ENCODE peak calls at places on chromosomes 13 and 19, in four cellular contexts. Q, U, E and R are unnamed samples.

GRCh38 chr19:15129856-15130580 is 22.8 kb downstream of the SYDE1 start:
- DNase-seq in E (no peak), U (no peak), Q (no peak), R (no peak)

GRCh38 chr19:42528354-42529247 is at the start of gene CEACAM1:
- DNase-seq in U (peak; percentile 51), E (peak; percentile 84), Q (no peak), R (no peak)

GRCh38 chr19:38224014-38224862 is at the start of gene DPF1:
- DNase-seq in E (peak; percentile 24), U (peak; percentile 29), Q (peak; percentile 93), R (peak; percentile 70)

GRCh38 chr13:98506343-98507059 is 70.4 kb downstream of the STK24 start:
- DNase-seq in Q (no peak), E (no peak), U (no peak), R (no peak)

GRCh38 chr19:16836115-16836905 is 7.1 kb downstream of the SIN3B start:
- DNase-seq in E (peak; percentile 24), Q (peak; percentile 19), U (peak; percentile 79), R (no peak)

GRCh38 chr13:40563350-40564125 is 102.9 kb downstream of the FOXO1 start:
- DNase-seq in E (no peak), U (peak; percentile 50), Q (peak; percentile 10), R (no peak)

GRCh38 chr13:113345486-113345885 is 18.4 kb downstream of the GRTP1 start:
- DNase-seq in Q (no peak), U (no peak), E (no peak), R (no peak)

GRCh38 chr19:30254789-30255188 is 117.4 kb upstream of the ZNF536 start:
- DNase-seq in E (no peak), Q (no peak), U (no peak), R (no peak)

GRCh38 chr19:53898680-53899341 is 10.3 kb upstream of the CACNG7 start:
- DNase-seq in U (no peak), Q (peak; percentile 98), E (no peak), R (no peak)

GRCh38 chr13:73708393-73708985 is 425.7 kb downstream of the KLF12 start:
- DNase-seq in U (peak; percentile 60), E (peak; percentile 59), Q (peak; percentile 76), R (peak; percentile 65)

GRCh38 chr19:8529369-8530006 is 15.5 kb upstream of the ZNF414 start:
- DNase-seq in E (no peak), Q (no peak), U (no peak), R (no peak)

GRCh38 chr19:43562698-43563241 is 12.6 kb downstream of the XRCC1 start:
- DNase-seq in E (peak; percentile 73), Q (no peak), U (peak; percentile 97), R (peak; percentile 78)

GRCh38 chr13:94825507-94825906 is 113.2 kb upstream of the SOX21 start:
- DNase-seq in E (peak; percentile 25), Q (peak; percentile 92), U (no peak), R (peak; percentile 2)

GRCh38 chr19:2290441-2291184 is 8.6 kb upstream of the PEAK3 start:
- DNase-seq in U (no peak), Q (peak; percentile 50), E (peak; percentile 37), R (no peak)

GRCh38 chr19:11414544-11414943 is 4.6 kb downstream of the RGL3 start:
- DNase-seq in U (no peak), Q (no peak), E (no peak), R (no peak)

GRCh38 chr13:43185206-43185605 is 161.8 kb downstream of the DNAJC15 start:
- DNase-seq in U (no peak), E (no peak), Q (no peak), R (no peak)

DNA sequence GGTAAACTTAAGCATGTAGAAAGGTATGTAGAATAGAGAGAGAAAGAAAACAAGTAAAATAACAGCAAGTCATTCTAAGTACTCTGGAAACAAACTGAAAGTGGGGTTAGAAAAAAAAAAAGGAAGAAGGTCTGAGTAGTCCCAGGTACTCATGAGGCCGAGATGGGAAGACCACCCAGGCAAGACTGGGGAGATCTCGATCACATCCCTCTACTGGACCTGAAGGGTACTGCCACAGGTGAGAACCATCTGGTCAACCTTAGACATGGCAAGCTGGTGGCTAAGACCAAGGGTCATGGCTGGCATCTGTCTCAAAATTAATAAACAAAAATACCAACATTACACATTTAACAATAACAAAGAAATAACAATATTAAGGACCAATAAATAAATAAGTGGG is 36.3 kb upstream of the ZNF724 start:
- DNase-seq in E (no peak), Q (peak; percentile 19), U (no peak), R (no peak)
- TF ChIP-seq CTCF in E (no peak), Q (peak; percentile 25), U (no peak), R (peak; percentile 44)

DNA sequence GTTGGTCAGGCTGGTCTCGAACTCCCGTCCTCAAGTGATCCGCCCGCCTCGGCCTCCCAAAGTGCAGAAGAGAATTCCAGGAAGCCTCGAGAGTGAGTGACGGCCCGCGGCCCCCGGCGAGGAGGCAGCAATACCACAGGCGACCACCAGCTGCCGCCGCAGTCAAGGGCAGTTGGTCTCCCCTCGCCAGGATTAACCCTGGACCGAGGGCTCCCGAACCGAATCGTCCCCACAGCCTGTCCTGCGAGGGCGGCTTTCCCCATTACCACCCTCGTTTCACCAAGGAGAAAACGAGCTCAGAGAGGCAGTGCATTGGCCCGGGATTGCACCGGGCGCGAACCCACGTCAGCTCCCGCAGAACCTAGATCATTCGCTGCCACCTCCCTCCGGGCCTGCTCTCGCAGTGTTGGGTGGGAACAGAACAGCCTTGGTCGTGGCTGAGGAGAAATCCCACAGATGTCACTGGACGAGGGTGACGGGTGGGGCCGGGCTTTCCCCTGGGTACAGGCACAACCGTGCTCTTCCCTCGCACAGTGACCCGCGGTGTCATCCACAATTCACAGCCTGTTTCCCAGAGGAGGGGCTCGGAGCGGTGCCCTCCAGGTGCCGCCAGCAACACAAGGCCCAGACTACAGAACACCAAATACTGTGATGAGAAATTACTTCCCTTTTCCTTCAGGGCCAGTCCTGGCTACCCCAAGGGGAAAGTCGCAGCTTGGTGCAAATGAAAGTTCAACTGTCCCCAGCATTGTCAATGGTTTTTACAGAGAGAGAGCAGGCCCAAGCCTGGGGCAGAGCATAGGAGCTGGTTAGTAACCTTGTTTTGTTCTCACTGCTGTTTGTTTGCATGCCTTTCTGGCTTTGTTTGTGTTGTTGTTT is 24.8 kb downstream of the C2CD4C start:
- DNase-seq in U (no peak), E (no peak), Q (peak; percentile 77), R (no peak)
- TF ChIP-seq CTCF in U (no peak), E (peak; percentile 47), Q (peak; percentile 72), R (peak; percentile 65)

DNA sequence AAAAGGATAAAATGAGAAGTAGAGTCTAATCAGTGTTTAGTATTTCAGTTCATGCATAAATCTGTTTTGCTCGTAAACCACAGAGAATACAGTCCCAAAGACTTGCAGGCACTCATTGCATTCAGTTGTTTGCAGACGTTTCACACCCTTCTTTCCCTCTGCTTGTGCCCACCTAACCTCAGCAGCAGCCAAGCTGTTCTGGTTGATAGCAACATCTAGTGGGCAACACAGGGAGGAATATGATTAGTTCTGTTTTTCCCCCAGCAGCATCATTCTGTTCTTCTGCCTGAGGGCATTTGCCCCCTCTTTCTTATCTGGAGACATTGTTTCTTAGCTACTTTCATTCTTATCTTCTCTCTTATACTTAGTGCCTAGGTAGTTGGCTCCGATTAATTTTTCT is 135.6 kb downstream of the PAN3 start:
- DNase-seq in U (no peak), E (no peak), Q (peak; percentile 6), R (no peak)
- TF ChIP-seq CTCF in U (no peak), E (no peak), Q (peak; percentile 27), R (no peak)

GRCh38 chr13:61286148-61286745 is 129.4 kb downstream of the PCDH20 start:
- DNase-seq in Q (peak; percentile 53), E (no peak), U (peak; percentile 30), R (no peak)
- TF ChIP-seq CTCF in Q (peak; percentile 56), E (no peak), U (no peak), R (peak; percentile 13)

DNA sequence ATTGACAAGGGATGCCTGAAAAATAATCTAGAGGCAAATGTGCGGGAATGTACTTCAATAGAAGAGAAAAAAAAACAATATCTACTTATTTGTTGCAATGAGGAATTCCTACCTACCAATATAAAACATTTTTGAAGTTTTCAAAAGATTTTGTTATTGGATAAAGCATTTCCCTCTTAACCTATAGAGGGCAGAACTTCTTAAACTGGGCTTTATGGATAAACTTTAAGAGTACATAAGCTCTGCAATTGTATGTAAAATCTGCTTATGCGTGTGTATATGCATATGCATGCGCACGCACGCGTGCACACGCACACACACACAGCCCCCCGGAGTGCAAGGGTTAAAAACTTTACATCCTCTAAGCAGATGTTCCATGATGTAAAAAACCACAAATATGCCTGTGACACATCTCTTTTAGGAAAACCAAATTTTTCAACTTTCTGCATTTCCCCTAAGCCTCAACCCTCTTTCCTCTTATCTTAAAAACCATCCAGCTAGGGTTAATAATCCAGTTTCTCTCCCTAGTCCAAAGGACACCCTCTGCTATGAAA is 73.1 kb upstream of the OXGR1 start:
- DNase-seq in E (no peak), U (no peak), Q (no peak), R (no peak)
- TF ChIP-seq CTCF in E (no peak), U (no peak), Q (peak; percentile 22), R (peak; percentile 54)

DNA sequence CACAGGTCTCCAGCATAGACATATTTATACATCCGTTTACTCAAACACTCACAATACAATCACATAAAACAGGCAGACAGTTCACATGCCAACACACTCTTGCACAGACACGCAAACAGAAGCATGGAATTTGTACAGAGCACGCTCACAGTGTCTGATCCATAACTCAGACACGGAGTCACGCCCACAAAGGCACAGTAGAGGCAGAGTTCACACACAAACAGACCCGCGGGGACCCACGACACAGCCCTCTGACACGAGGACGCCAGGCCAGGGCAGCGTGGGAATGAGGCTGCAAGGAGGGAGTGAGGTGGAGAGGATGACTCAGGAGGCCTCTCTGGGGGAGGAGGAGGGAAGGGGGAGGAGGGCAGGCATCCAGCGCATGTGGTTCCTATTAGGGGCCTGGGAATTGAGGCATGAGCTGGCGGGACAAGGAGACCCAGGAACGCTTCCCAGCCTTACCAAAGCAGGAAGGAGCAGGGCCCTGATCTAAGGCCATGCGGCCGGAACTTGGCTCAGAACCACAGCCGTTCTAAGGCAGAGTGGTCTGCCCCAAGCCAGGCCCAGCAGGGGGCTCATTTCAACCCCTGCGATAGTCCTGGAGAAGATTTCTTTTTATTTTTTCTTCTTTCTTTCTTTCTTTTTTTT is 9.1 kb upstream of the OLFM2 start:
- DNase-seq in U (no peak), E (peak; percentile 73), Q (peak; percentile 31), R (peak; percentile 97)
- TF ChIP-seq CTCF in U (no peak), E (no peak), Q (no peak), R (peak; percentile 63)

GRCh38 chr19:18086590-18087138 is at the start of gene IL12RB1:
- DNase-seq in Q (no peak), E (peak; percentile 47), U (no peak), R (no peak)
- TF ChIP-seq CTCF in Q (no peak), E (no peak), U (no peak), R (no peak)

GRCh38 chr13:29593605-29594297 is 1.7 kb downstream of the SLC7A1 start:
- DNase-seq in U (no peak), E (no peak), Q (no peak), R (no peak)

GRCh38 chr13:29587645-29588044 is 7.8 kb downstream of the SLC7A1 start:
- DNase-seq in Q (no peak), U (no peak), E (no peak), R (no peak)

GRCh38 chr13:29591310-29591709 is 4.2 kb downstream of the SLC7A1 start:
- DNase-seq in U (no peak), E (no peak), Q (no peak), R (peak; percentile 32)

GRCh38 chr13:29589234-29589633 is 6.3 kb downstream of the SLC7A1 start:
- DNase-seq in Q (peak; percentile 53), E (no peak), U (no peak), R (peak; percentile 44)

DNA sequence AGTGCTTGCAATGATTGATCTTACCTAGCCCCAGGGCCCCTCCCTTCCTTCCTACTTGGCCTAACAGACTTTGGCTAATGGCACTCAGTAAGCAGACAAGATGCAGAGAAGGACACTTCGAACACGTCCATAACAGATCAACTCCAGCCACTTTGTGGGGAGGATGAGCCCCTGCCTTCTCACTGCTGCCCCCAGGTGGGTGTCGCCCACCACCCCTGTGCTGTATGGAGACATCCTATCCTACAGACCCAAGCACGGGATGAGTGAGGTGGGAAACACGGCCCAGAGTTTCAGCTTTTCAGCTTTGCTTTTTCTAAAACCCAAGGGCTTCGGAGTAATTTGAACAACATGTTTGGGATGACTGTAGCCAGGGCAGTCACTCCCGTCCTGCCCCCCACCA is 5.5 kb downstream of the SLC7A1 start:
- DNase-seq in U (no peak), E (no peak), Q (peak; percentile 58), R (no peak)
- TF ChIP-seq CTCF in U (no peak), E (no peak), Q (peak; percentile 50), R (peak; percentile 55)